ENCODE peak calls at places on chromosome 16, in ten cellular contexts. E is astrocyte of the spinal cord; Z is NCI-H774; T is naive thymus-derived CD8-positive, alpha-beta T cell; D is 8988T; P is activated T-helper 1 cell treated with Interleukin-2 at 50 U/mL for 16 hours; W is RCC 7860; Y is AG10803; H is stomach; K is IMR-90. Q is an unnamed sample.

GRCh38 chr16:84022641-84023040 is 20.0 kb downstream of the SLC38A8 start:
- DNase-seq in W (no peak), T (no peak), H (no peak), E (no peak), K (no peak), Z (no peak), P (no peak), Y (no peak), D (no peak), Q (no peak)

GRCh38 chr16:86306811-86307517 is 203.4 kb upstream of the FOXF1 start:
- DNase-seq in E (no peak), K (peak), H (no peak), Y (peak), D (no peak), T (no peak), P (no peak), W (no peak), Z (no peak), Q (peak)

GRCh38 chr16:19804538-19805323 is 79.9 kb downstream of the GPRC5B start:
- DNase-seq in K (no peak), T (no peak), E (no peak), W (no peak), Y (no peak), P (peak), Z (peak), D (no peak), H (peak), Q (no peak)

GRCh38 chr16:48870141-48870540 is 260.2 kb upstream of the N4BP1 start:
- DNase-seq in W (no peak), Z (no peak), P (no peak), Y (no peak), H (no peak), T (no peak), D (no peak), E (no peak), K (no peak), Q (no peak)

GRCh38 chr16:4241601-4242270 is at the start of gene SRL:
- DNase-seq in D (no peak), T (no peak), E (no peak), Y (no peak), K (no peak), P (no peak), H (no peak), W (no peak), Z (no peak), Q (no peak)

GRCh38 chr16:679808-680624 is at the start of gene STUB1:
- DNase-seq in H (peak), T (peak), K (peak), E (peak), P (peak), D (no peak), W (peak), Y (peak), Z (peak), Q (no peak)

GRCh38 chr16:49661465-49662187 is 194.3 kb downstream of the ZNF423 start:
- DNase-seq in H (no peak), Y (no peak), W (no peak), K (no peak), T (no peak), P (no peak), Z (no peak), D (no peak), E (peak), Q (no peak)

GRCh38 chr16:55835578-55835977 is 2.7 kb upstream of the CES1 start:
- DNase-seq in T (no peak), Z (no peak), P (no peak), Y (peak), D (no peak), W (no peak), E (no peak), H (no peak), K (no peak), Q (no peak)

GRCh38 chr16:21037736-21038135 is 112.9 kb downstream of the DNAH3 start:
- DNase-seq in P (no peak), T (no peak), W (no peak), E (no peak), H (no peak), Z (no peak), K (no peak), D (no peak), Y (no peak), Q (no peak)

GRCh38 chr16:85568519-85568918 is 44.6 kb upstream of the GSE1 start:
- DNase-seq in W (no peak), P (no peak), T (no peak), K (no peak), Z (no peak), E (no peak), D (no peak), Y (no peak), H (peak), Q (no peak)

GRCh38 chr16:3879887-3880564 is 487 bp downstream of the CREBBP start:
- DNase-seq in E (peak), Y (peak), W (peak), K (peak), D (peak), T (peak), P (peak), H (peak), Z (no peak), Q (no peak)

GRCh38 chr16:84687715-84688114 is 12.1 kb upstream of the USP10 start:
- DNase-seq in K (peak), H (no peak), P (no peak), T (no peak), Z (no peak), W (peak), E (peak), Y (peak), D (no peak), Q (no peak)

GRCh38 chr16:30941600-30942420 is 7.1 kb upstream of the ORAI3 start:
- DNase-seq in H (peak), W (peak), E (peak), Z (peak), D (no peak), T (peak), K (peak), Y (peak), P (peak), Q (peak)

GRCh38 chr16:5918553-5919127 is 821.0 kb upstream of the EEF2KMT start:
- DNase-seq in H (no peak), K (no peak), E (no peak), Z (no peak), Y (no peak), D (no peak), P (no peak), W (no peak), T (no peak), Q (no peak)

GRCh38 chr16:48129926-48130325 is 25.9 kb downstream of the ABCC12 start:
- DNase-seq in H (no peak), Y (no peak), K (no peak), D (no peak), Z (no peak), P (no peak), W (no peak), T (no peak), E (no peak), Q (no peak)

GRCh38 chr16:27820646-27821345 is 242.7 kb downstream of the GSG1L start:
- DNase-seq in T (no peak), E (no peak), D (no peak), H (no peak), P (no peak), Z (no peak), W (no peak), Y (no peak), K (no peak), Q (no peak)

GRCh38 chr16:629289-630023 is 1.3 kb upstream of the WFIKKN1 start:
- DNase-seq in H (no peak), Z (no peak), T (no peak), W (no peak), P (no peak), D (no peak), Y (no peak), E (no peak), K (no peak), Q (no peak)

GRCh38 chr16:49471038-49471727 is 97.6 kb downstream of the C16orf78 start:
- DNase-seq in W (no peak), T (no peak), Y (no peak), Z (no peak), P (no peak), K (no peak), D (no peak), E (no peak), H (peak), Q (no peak)

GRCh38 chr16:54288592-54289241 is 2.1 kb upstream of the IRX3 start:
- DNase-seq in K (no peak), D (no peak), Y (no peak), Z (no peak), E (no peak), T (no peak), W (no peak), P (no peak), H (no peak), Q (no peak)

GRCh38 chr16:27437946-27438345 is 36.0 kb downstream of the IL21R start:
- DNase-seq in H (no peak), K (no peak), P (no peak), W (no peak), E (no peak), Z (no peak), D (no peak), T (no peak), Y (no peak), Q (no peak)

GRCh38 chr16:11325404-11326083 is 19.7 kb upstream of the RMI2 start:
- DNase-seq in K (no peak), D (no peak), W (no peak), H (no peak), Y (no peak), T (no peak), P (no peak), E (no peak), Z (no peak), Q (no peak)

GRCh38 chr16:87734644-87735043 is 31.1 kb downstream of the KLHDC4 start:
- DNase-seq in E (no peak), D (no peak), P (no peak), T (no peak), Y (no peak), K (no peak), W (no peak), H (no peak), Z (no peak), Q (no peak)

GRCh38 chr16:15907863-15908478 is 19.6 kb upstream of the CEP20 start:
- DNase-seq in Z (peak), E (peak), T (no peak), H (peak), D (no peak), Y (peak), K (peak), P (no peak), W (no peak), Q (no peak)

GRCh38 chr16:3503513-3503912 is 2.7 kb downstream of the CLUAP1 start:
- DNase-seq in H (no peak), W (no peak), T (peak), Y (no peak), Z (no peak), E (no peak), K (no peak), P (peak), D (no peak), Q (no peak)

GRCh38 chr16:11020792-11021440 is 76.6 kb downstream of the CLEC16A start:
- DNase-seq in Z (no peak), H (no peak), K (no peak), P (no peak), W (no peak), Y (peak), E (no peak), T (no peak), D (no peak), Q (no peak)

Q was measured in HFF-Myc.